ENCODE peak calls at places on chromosomes 13 and 19, in seven cellular contexts. L is GM12878, G is H1, O is GM12892, P is SK-N-SH, N is K562, D is HepG2. F is an unnamed sample.

GRCh38 chr13:102214956-102215355 is 186.9 kb downstream of the FGF14 start:
- DNase-seq in L (no peak), G (no peak), O (no peak), P (no peak), N (no peak), D (no peak), F (no peak)

GRCh38 chr19:16285769-16286564 is 38.7 kb upstream of the KLF2 start:
- DNase-seq in L (no peak), G (no peak), O (no peak), P (no peak), N (no peak), D (no peak), F (no peak)

GRCh38 chr19:57675881-57676280 is 5.9 kb upstream of the ZNF551 start:
- DNase-seq in L (no peak), G (no peak), O (no peak), P (no peak), N (no peak), D (no peak), F (no peak)

GRCh38 chr19:13764101-13764807 is at the start of gene MRI1:
- DNase-seq in L (no peak), G (no peak), O (peak; percentile 86), P (peak; percentile 97), N (peak; percentile 92), D (peak; percentile 39), F (peak; percentile 84)

GRCh38 chr13:112956516-112957294 is 12.3 kb upstream of the MCF2L start:
- DNase-seq in L (no peak), G (no peak), O (no peak), P (no peak), N (no peak), D (peak; percentile 77), F (no peak)

GRCh38 chr13:98986226-98986846 is 8.5 kb upstream of the DOCK9 start:
- DNase-seq in L (no peak), G (no peak), O (no peak), P (no peak), N (no peak), D (peak; percentile 55), F (no peak)

GRCh38 chr13:79353698-79354097 is 52.4 kb downstream of the RBM26 start:
- DNase-seq in L (no peak), G (no peak), O (no peak), P (no peak), N (no peak), D (no peak), F (no peak)

GRCh38 chr13:20332361-20333096 is 100.4 kb upstream of the GJB6 start:
- DNase-seq in L (no peak), G (no peak), O (no peak), P (no peak), N (no peak), D (no peak), F (no peak)

GRCh38 chr13:47890146-47890814 is 110.8 kb downstream of the SUCLA2 start:
- DNase-seq in L (no peak), G (no peak), O (no peak), P (no peak), N (no peak), D (no peak), F (no peak)

GRCh38 chr13:22839554-22840286 is 341.1 kb upstream of the SGCG start:
- DNase-seq in L (no peak), G (no peak), O (no peak), P (no peak), N (peak; percentile 5), D (no peak), F (no peak)

GRCh38 chr13:102035969-102036368 is 365.9 kb downstream of the FGF14 start:
- DNase-seq in L (no peak), G (no peak), O (no peak), P (no peak), N (no peak), D (no peak), F (no peak)

GRCh38 chr13:49791753-49792549 is 531 bp downstream of the KPNA3 start:
- DNase-seq in L (no peak), G (no peak), O (peak; percentile 37), P (no peak), N (peak; percentile 63), D (no peak), F (peak; percentile 42)

GRCh38 chr19:50912102-50912599 is 956 bp upstream of the KLK4 start:
- DNase-seq in L (no peak), G (no peak), O (no peak), P (no peak), N (no peak), D (no peak), F (no peak)

GRCh38 chr13:33218426-33218825 is 67.1 kb downstream of the STARD13 start:
- DNase-seq in L (no peak), G (no peak), O (no peak), P (no peak), N (no peak), D (no peak), F (no peak)

GRCh38 chr19:43462887-43463380 is 2.5 kb downstream of the LYPD3 start:
- DNase-seq in L (no peak), G (peak; percentile 93), O (no peak), P (no peak), N (no peak), D (no peak), F (no peak)

GRCh38 chr19:42191855-42192254 is 25.6 kb downstream of the DEDD2 start:
- DNase-seq in L (no peak), G (no peak), O (no peak), P (no peak), N (no peak), D (peak; percentile 36), F (no peak)

GRCh38 chr19:47151627-47152026 is 21.0 kb downstream of the SAE1 start:
- DNase-seq in L (no peak), G (no peak), O (no peak), P (no peak), N (no peak), D (no peak), F (no peak)
- TF ChIP-seq TAF1 in L (no peak), G (no peak), O (no peak), P (no peak), N (no peak), D (no peak), F (no peak)

DNA sequence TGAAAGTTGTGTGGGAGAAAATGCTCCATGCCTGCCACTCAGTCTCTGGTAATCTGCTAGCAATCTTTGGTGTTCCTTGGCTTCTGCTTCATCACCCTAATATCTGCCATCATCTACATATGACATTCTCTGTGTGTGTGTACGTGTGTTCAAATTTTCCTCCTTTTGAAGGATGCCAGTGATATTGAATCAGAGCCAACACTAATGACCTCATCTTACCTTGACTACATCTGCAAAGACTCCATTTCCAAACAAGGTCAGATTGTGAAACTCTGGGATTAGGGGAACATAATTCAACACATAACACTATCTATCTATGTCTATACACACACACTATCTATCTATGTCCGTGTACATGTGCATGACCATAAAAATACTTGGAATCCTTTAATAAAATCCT is 81.4 kb upstream of the IRS2 start:
- DNase-seq in L (no peak), G (no peak), O (no peak), P (no peak), N (no peak), D (no peak), F (no peak)
- TF ChIP-seq TAF1 in L (no peak), G (no peak), O (no peak), P (no peak), N (no peak), D (no peak), F (no peak)

GRCh38 chr13:105597573-105597972 is 937.9 kb downstream of the EFNB2 start:
- DNase-seq in L (no peak), G (no peak), O (no peak), P (no peak), N (no peak), D (no peak), F (no peak)
- TF ChIP-seq TAF1 in L (no peak), G (no peak), O (no peak), P (no peak), N (no peak), D (no peak), F (no peak)

GRCh38 chr13:80386001-80386400 is 45.1 kb upstream of the SPRY2 start:
- DNase-seq in L (no peak), G (no peak), O (no peak), P (no peak), N (no peak), D (no peak), F (no peak)
- TF ChIP-seq TAF1 in L (no peak), G (no peak), O (no peak), P (no peak), N (no peak), D (no peak), F (no peak)

DNA sequence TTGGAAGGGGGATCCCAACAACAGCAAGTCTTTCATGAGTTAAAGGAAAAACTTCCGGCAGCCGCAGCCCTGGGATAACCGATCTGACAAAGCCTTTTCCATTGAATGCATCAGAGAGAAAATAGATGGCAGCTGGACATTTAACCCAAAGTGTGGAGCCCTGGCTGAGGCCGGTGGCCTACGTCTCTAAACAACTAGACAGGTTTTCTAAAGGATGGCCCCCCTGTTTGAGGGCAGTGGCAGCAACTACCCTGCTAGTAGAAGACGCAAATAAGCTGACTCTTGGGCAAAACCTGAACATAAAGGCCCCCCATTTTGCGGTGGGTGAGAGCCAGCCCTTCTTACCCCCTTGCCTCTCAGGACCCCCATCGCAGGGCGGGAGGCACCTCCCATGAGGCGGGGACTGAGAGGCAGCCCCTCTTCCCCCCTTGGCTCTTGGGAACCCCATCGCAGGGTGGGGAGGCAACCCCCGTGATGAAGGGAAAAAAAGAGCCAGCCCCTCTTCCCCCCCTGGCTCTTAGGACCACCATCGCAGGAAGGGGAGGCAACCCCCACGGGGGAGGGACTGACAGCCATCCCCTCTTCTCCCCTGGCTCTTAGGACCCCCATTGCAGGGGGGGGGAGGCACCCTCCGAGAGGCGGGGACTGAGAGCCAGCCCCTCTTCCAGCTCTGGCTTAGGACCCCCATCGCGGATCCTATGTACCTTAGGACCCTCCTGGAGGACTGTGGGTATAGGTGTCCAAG is 2422.9 kb upstream of the PCDH20 start:
- DNase-seq in L (no peak), G (no peak), O (no peak), P (no peak), N (no peak), D (no peak), F (no peak)
- TF ChIP-seq TAF1 in L (no peak), G (no peak), O (no peak), P (no peak), N (no peak), D (no peak), F (no peak)

DNA sequence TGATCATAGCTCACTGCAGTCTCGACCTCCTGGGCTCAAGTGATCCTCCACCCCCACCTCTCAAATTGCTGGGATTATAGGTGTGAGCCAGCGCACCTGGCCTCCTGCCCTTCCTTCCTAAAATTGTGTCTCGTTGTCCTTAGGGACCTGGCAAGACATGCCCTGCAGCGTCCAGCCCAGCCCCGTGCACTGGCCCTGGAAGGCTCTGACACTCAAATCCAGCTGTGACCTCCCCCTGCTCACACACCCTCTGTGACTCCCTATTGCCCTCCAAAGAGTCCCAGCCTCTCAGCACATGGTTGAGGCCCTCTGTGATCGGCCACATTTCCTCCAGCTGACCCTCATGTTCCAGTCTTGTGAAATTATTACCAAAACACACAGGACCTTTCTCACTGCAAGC is 4.9 kb downstream of the MPV17L2 start:
- DNase-seq in L (no peak), G (no peak), O (no peak), P (no peak), N (no peak), D (no peak), F (no peak)
- TF ChIP-seq TAF1 in L (no peak), G (no peak), O (no peak), P (no peak), N (no peak), D (no peak), F (no peak)

F was measured in GM12891.